ENCODE peak calls at places on chromosomes 3 and 15, in six cellular contexts. F is K562, A is endothelial cell of umbilical vein, G is GM12878, J is HepG2, W is A549. T is an unnamed sample.

GRCh38 chr15:49045691-49046112 is 544 bp downstream of the SECISBP2L start:
- DNase-seq in F (no peak), A (peak; percentile 58), G (peak; percentile 48), J (peak; percentile 28), W (peak; percentile 10), T (peak; percentile 50)

GRCh38 chr3:143224731-143225130 is 105.2 kb downstream of the CHST2 start:
- DNase-seq in F (no peak), A (no peak), G (no peak), J (no peak), W (no peak), T (no peak)

GRCh38 chr15:80779658-80780415 is 667 bp downstream of the CEMIP start:
- DNase-seq in F (no peak), A (peak; percentile 19), G (no peak), J (peak; percentile 25), W (peak; percentile 41), T (no peak)

GRCh38 chr15:59699810-59700431 is 10.8 kb upstream of the BNIP2 start:
- DNase-seq in F (no peak), A (peak; percentile 69), G (no peak), J (no peak), W (peak; percentile 39), T (no peak)

GRCh38 chr3:133988631-133989161 is 41.0 kb downstream of the SLCO2A1 start:
- DNase-seq in F (no peak), A (no peak), G (no peak), J (no peak), W (no peak), T (no peak)

GRCh38 chr3:27428446-27428845 is 55.7 kb downstream of the SLC4A7 start:
- DNase-seq in F (no peak), A (no peak), G (no peak), J (no peak), W (no peak), T (no peak)

GRCh38 chr3:60610441-60611112 is 640.7 kb downstream of the FHIT start:
- DNase-seq in F (no peak), A (no peak), G (no peak), J (no peak), W (no peak), T (peak; percentile 1)

GRCh38 chr15:71800835-71801745 is 9.3 kb upstream of the NR2E3 start:
- DNase-seq in F (peak; percentile 57), A (peak; percentile 77), G (no peak), J (peak; percentile 47), W (peak; percentile 91), T (peak; percentile 57)

GRCh38 chr3:150081084-150081483 is 110.4 kb upstream of the PFN2 start:
- DNase-seq in F (no peak), A (no peak), G (no peak), J (no peak), W (no peak), T (no peak)

GRCh38 chr3:193030276-193030675 is 112.6 kb upstream of the MB21D2 start:
- DNase-seq in F (no peak), A (peak; percentile 21), G (no peak), J (no peak), W (no peak), T (no peak)

GRCh38 chr3:114899186-114899931 is 247.7 kb downstream of the ZBTB20 start:
- DNase-seq in F (no peak), A (no peak), G (no peak), J (peak; percentile 83), W (no peak), T (no peak)

GRCh38 chr3:194960446-194961032 is 274.9 kb downstream of the FAM43A start:
- DNase-seq in F (no peak), A (no peak), G (no peak), J (no peak), W (no peak), T (no peak)

GRCh38 chr15:95559875-95560394 is 770.6 kb upstream of the NR2F2 start:
- DNase-seq in F (peak; percentile 32), A (peak; percentile 78), G (no peak), J (no peak), W (peak; percentile 27), T (peak; percentile 25)

GRCh38 chr15:32721594-32721993 is 3.8 kb downstream of the GREM1 start:
- DNase-seq in F (no peak), A (no peak), G (no peak), J (no peak), W (no peak), T (no peak)

GRCh38 chr3:184567924-184568590 is 6.5 kb downstream of the EPHB3 start:
- DNase-seq in F (no peak), A (no peak), G (no peak), J (no peak), W (no peak), T (peak; percentile 34)

GRCh38 chr15:75862796-75863195 is 19.5 kb downstream of the UBE2Q2 start:
- DNase-seq in F (no peak), A (no peak), G (no peak), J (no peak), W (no peak), T (no peak)

GRCh38 chr15:99343836-99344551 is 92.7 kb downstream of the LRRC28 start:
- DNase-seq in F (no peak), A (peak; percentile 75), G (no peak), J (no peak), W (no peak), T (peak; percentile 42)

GRCh38 chr3:30585654-30586053 is 20.7 kb upstream of the TGFBR2 start:
- DNase-seq in F (no peak), A (no peak), G (no peak), J (no peak), W (no peak), T (no peak)
- TF ChIP-seq MYC in F (no peak), A (no peak), G (no peak), J (no peak), W (no peak), T (no peak)

DNA sequence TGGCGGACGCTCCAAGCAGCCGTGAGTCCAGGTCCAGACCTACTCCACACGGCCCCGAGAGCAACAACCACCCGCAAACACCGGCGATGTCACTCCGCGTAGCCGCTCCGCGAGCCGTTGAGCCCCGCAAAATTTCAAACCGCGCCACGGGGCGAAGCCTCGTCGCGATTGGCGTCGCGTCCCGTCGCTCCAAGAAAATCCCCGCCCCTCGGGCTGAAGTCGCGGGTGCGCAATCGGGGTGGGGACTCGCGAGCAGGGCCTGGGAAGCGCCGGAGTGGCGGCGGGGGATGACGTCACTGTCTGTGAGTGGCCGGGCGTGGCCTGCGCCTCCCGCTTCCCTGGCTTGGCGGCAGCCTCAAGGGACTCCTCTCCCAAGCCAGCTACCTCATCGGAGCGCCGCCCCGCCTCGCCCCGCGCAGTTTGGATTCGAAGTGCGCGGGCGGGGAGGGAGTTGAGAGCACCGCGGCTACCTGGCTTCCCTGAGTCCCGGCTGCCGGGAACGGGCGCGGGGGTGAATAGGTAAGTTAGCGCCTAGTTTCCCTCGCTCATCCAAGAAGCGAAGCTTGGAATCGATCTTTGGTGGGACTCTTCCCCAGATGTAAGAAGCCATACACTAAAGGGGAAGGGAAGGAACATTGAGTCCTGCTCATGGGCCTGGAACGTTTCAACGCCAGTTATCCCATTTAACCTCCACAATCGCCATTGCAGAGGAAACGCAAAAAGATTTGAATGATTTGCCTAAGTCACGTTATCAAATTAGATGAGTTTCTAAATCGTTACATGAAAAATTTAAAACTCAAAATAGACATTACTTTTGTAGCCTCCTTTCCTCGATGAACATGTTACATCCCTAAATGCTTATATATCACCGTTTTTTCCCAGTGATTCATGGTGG is at the start of gene PRC1:
- DNase-seq in F (peak; percentile 98), A (peak; percentile 99), G (peak; percentile 77), J (peak; percentile 95), W (peak; percentile 99), T (peak; percentile 99)
- TF ChIP-seq POLR2A in F (peak; percentile 94), A (peak; percentile 42), G (peak; percentile 95), J (peak; percentile 87), W (peak; percentile 74), T (peak; percentile 87)

GRCh38 chr3:187964759-187965158 is 189.2 kb upstream of the LPP start:
- DNase-seq in F (no peak), A (no peak), G (no peak), J (peak; percentile 46), W (no peak), T (no peak)

GRCh38 chr3:187966141-187966540 is 187.8 kb upstream of the LPP start:
- DNase-seq in F (no peak), A (no peak), G (no peak), J (no peak), W (no peak), T (no peak)

GRCh38 chr3:187967097-187967496 is 186.9 kb upstream of the LPP start:
- DNase-seq in F (no peak), A (no peak), G (no peak), J (no peak), W (no peak), T (no peak)

GRCh38 chr3:187967982-187968381 is 186.0 kb upstream of the LPP start:
- DNase-seq in F (no peak), A (no peak), G (no peak), J (no peak), W (no peak), T (no peak)

DNA sequence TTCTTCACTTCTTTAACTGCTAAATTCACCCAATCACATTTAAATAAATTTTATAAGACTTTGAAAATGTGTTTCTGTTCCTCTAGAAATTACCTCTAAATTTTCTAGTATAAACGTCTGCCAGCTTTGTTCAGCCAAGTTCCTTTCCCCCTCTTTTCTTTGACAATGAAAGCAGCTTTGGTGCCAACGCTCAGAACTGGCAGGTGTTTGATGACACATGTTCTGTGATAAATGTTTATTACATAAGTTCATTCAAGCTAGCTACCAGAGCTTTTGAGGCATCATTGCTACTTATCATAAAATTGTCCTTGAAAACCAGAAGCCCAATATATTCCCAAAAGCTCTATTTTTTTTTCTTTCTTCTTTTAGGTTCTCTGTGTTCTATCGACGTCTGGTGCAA is 187.3 kb upstream of the LPP start:
- DNase-seq in F (no peak), A (no peak), G (no peak), J (no peak), W (no peak), T (no peak)
- TF ChIP-seq MAX in F (no peak), A (no peak), G (no peak), J (no peak), W (no peak), T (no peak)

GRCh38 chr3:165191476-165191875 is 4.7 kb downstream of the SLITRK3 start:
- DNase-seq in F (no peak), A (no peak), G (no peak), J (no peak), W (no peak), T (no peak)

GRCh38 chr3:165181556-165181955 is 14.6 kb downstream of the SLITRK3 start:
- DNase-seq in F (no peak), A (no peak), G (no peak), J (no peak), W (no peak), T (no peak)

GRCh38 chr3:165188452-165188851 is 7.7 kb downstream of the SLITRK3 start:
- DNase-seq in F (no peak), A (no peak), G (no peak), J (no peak), W (no peak), T (no peak)

DNA sequence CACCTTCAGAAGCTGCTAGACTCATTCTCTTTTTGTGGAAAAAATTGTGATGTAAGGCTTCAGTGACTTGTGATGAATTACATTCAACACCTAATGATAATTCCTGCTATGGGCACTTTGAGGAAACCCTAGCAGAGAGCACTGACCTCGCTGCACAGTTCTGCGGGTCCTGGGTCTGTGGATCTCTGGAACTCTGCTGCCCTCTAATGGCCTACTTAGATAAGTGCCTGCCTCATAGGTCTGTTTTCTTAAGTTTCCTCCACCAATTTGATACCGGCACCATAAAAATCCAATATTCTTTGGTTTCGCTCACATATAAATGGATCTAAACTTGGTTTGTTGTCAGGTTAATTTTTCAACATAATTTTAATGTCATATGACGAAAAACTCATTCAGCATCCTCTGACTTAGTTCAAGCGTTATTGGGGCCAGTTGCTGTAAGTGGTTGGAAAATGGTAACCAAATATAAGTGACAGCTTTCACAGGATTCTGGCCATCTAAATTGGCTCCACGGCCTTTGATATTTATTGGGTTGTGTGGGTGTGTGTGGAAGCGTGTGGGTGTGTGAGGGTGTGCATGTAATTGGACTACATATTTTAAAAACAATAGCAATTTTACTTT is 10.4 kb downstream of the SLITRK3 start:
- DNase-seq in F (peak; percentile 48), A (peak; percentile 35), G (peak; percentile 0), J (peak; percentile 55), W (no peak), T (peak; percentile 67)
- TF ChIP-seq MYC in F (no peak), A (no peak), G (no peak), J (no peak), W (no peak), T (no peak)